ENCODE peak calls at places on chromosomes 1 and 21, in four cellular contexts. U, W, A and C are unnamed samples.

GRCh38 chr21:42310411-42311001 is 4.7 kb downstream of the TFF3 start:
- DNase-seq in W (no peak), U (no peak), A (no peak), C (no peak)

GRCh38 chr1:114153051-114153620 is 533 bp downstream of the SYT6 start:
- DNase-seq in U (no peak), A (no peak), W (peak), C (no peak)

GRCh38 chr1:117795190-117795589 is 134.2 kb downstream of the GDAP2 start:
- DNase-seq in W (no peak), U (no peak), A (peak), C (no peak)

GRCh38 chr1:36706416-36706815 is 223.7 kb upstream of the CSF3R start:
- DNase-seq in W (no peak), A (no peak), U (no peak), C (no peak)

GRCh38 chr1:1629430-1630190 is 2.4 kb upstream of the MMP23B start:
- DNase-seq in U (peak), W (peak), A (no peak), C (no peak)

GRCh38 chr1:243734311-243734700 is 115.7 kb downstream of the AKT3 start:
- DNase-seq in U (no peak), W (no peak), A (no peak), C (no peak)

GRCh38 chr1:13593511-13594131 is 10.0 kb downstream of the PDPN start:
- DNase-seq in U (no peak), A (no peak), W (no peak), C (no peak)

GRCh38 chr21:27476696-27477095 is 509.8 kb upstream of the ADAMTS5 start:
- DNase-seq in A (no peak), W (no peak), U (no peak), C (no peak)

GRCh38 chr1:20726107-20726911 is 6.2 kb downstream of the SH2D5 start:
- DNase-seq in U (no peak), W (no peak), A (no peak), C (no peak)

GRCh38 chr1:214021321-214021720 is 33.5 kb downstream of the PROX1 start:
- DNase-seq in A (no peak), U (no peak), W (no peak), C (no peak)

GRCh38 chr1:175192111-175192629 is 406 bp downstream of the KIAA0040 start:
- DNase-seq in U (peak), W (peak), A (no peak), C (peak)

GRCh38 chr1:43426221-43426620 is 27.5 kb downstream of the HYI start:
- DNase-seq in W (no peak), U (no peak), A (no peak), C (no peak)

GRCh38 chr1:70205076-70205436 is 323 bp downstream of the LRRC40 start:
- DNase-seq in W (no peak), U (no peak), A (no peak), C (no peak)

GRCh38 chr1:154328318-154329151 is 3.2 kb downstream of the ATP8B2 start:
- DNase-seq in U (peak), A (peak), W (peak), C (peak)

GRCh38 chr1:7471836-7472235 is 299.3 kb upstream of the VAMP3 start:
- DNase-seq in U (no peak), A (no peak), W (no peak), C (peak)

GRCh38 chr21:26487981-26488480 is 85.1 kb downstream of the CYYR1 start:
- DNase-seq in W (no peak), A (no peak), U (no peak), C (no peak)

GRCh38 chr1:159646687-159647086 is 59.1 kb downstream of the APCS start:
- DNase-seq in A (no peak), W (no peak), U (no peak), C (no peak)

GRCh38 chr1:243693764-243694163 is 156.3 kb downstream of the AKT3 start:
- DNase-seq in W (no peak), U (no peak), A (no peak), C (no peak)

GRCh38 chr1:5979536-5980313 is 12.5 kb downstream of the NPHP4 start:
- DNase-seq in A (no peak), U (no peak), W (no peak), C (no peak)

GRCh38 chr1:163414778-163415177 is 93.0 kb downstream of the NUF2 start:
- DNase-seq in U (no peak), W (no peak), A (no peak), C (no peak)

GRCh38 chr21:27771938-27772505 is 805.1 kb upstream of the ADAMTS5 start:
- DNase-seq in W (no peak), U (no peak), A (no peak), C (no peak)

GRCh38 chr1:157156058-157156541 is 17.9 kb upstream of the ETV3 start:
- DNase-seq in A (peak), W (peak), U (peak), C (peak)

GRCh38 chr21:35921471-35921870 is 138.9 kb downstream of the SETD4 start:
- DNase-seq in A (no peak), U (no peak), W (no peak), C (no peak)

GRCh38 chr1:181126871-181127587 is 38.5 kb downstream of the IER5 start:
- DNase-seq in W (no peak), A (peak), U (peak), C (peak)

GRCh38 chr1:17405898-17406759 is 33.3 kb downstream of the RCC2 start:
- DNase-seq in A (peak), W (peak), U (peak), C (peak)

GRCh38 chr1:67612690-67613322 is 72.2 kb upstream of the GADD45A start:
- DNase-seq in U (no peak), A (no peak), W (no peak), C (no peak)

GRCh38 chr21:46079357-46080170 is 18.3 kb upstream of the COL6A2 start:
- DNase-seq in A (no peak), U (no peak), W (no peak), C (no peak)